ENCODE peak calls at places on chromosomes 4 and X, in nine cellular contexts. One of them, this sample, is unnamed.

GRCh38 chr4:41216294-41217019 is 2.1 kb upstream of the APBB2 start:
- DNase-seq in GM12878: peak
- DNase-seq in IMR-90: peak
- DNase-seq in HCT116: peak
- DNase-seq in neuronal stem cell: peak
- DNase-seq in neural progenitor cell: peak
- DNase-seq in fibroblast of lung: peak
- DNase-seq in HepG2: peak
- DNase-seq in OCI-LY7: peak
- DNase-seq in this sample: no peak

GRCh38 chr4:88706574-88706973 is 8.9 kb upstream of the NAP1L5 start:
- DNase-seq in neural progenitor cell: peak
- DNase-seq in GM12878: no peak
- DNase-seq in neuronal stem cell: no peak
- DNase-seq in IMR-90: peak
- DNase-seq in fibroblast of lung: peak
- DNase-seq in OCI-LY7: no peak
- DNase-seq in HepG2: peak
- DNase-seq in HCT116: no peak
- DNase-seq in this sample: no peak

GRCh38 chrX:9062621-9063020 is 28.7 kb upstream of the FAM9B start:
- DNase-seq in HepG2: no peak
- DNase-seq in OCI-LY7: no peak
- DNase-seq in neural progenitor cell: no peak
- DNase-seq in neuronal stem cell: no peak
- DNase-seq in HCT116: no peak
- DNase-seq in fibroblast of lung: no peak
- DNase-seq in GM12878: no peak
- DNase-seq in IMR-90: no peak
- DNase-seq in this sample: no peak

GRCh38 chr4:40176602-40177001 is 20.2 kb upstream of the RHOH start:
- DNase-seq in fibroblast of lung: no peak
- DNase-seq in HCT116: no peak
- DNase-seq in GM12878: no peak
- DNase-seq in IMR-90: no peak
- DNase-seq in HepG2: no peak
- DNase-seq in neural progenitor cell: no peak
- DNase-seq in neuronal stem cell: no peak
- DNase-seq in OCI-LY7: no peak
- DNase-seq in this sample: no peak

GRCh38 chr4:86564795-86565194 is 29.3 kb upstream of the PTPN13 start:
- DNase-seq in GM12878: no peak
- DNase-seq in OCI-LY7: no peak
- DNase-seq in neuronal stem cell: no peak
- DNase-seq in IMR-90: no peak
- DNase-seq in HCT116: no peak
- DNase-seq in HepG2: no peak
- DNase-seq in fibroblast of lung: no peak
- DNase-seq in neural progenitor cell: no peak
- DNase-seq in this sample: no peak

GRCh38 chrX:147838465-147839131 is 73.1 kb upstream of the FMR1 start:
- DNase-seq in OCI-LY7: peak
- DNase-seq in fibroblast of lung: peak
- DNase-seq in neural progenitor cell: peak
- DNase-seq in HepG2: peak
- DNase-seq in IMR-90: no peak
- DNase-seq in HCT116: no peak
- DNase-seq in neuronal stem cell: no peak
- DNase-seq in GM12878: no peak
- DNase-seq in this sample: no peak

GRCh38 chrX:16185725-16186136 is 18.4 kb downstream of the MAGEB17 start:
- DNase-seq in neuronal stem cell: no peak
- DNase-seq in HepG2: no peak
- DNase-seq in IMR-90: peak
- DNase-seq in fibroblast of lung: peak
- DNase-seq in OCI-LY7: no peak
- DNase-seq in GM12878: peak
- DNase-seq in HCT116: peak
- DNase-seq in neural progenitor cell: no peak
- DNase-seq in this sample: peak

GRCh38 chrX:2793752-2794151 is 35.0 kb upstream of the GYG2 start:
- DNase-seq in HepG2: no peak
- DNase-seq in OCI-LY7: no peak
- DNase-seq in neuronal stem cell: no peak
- DNase-seq in neural progenitor cell: no peak
- DNase-seq in HCT116: no peak
- DNase-seq in fibroblast of lung: no peak
- DNase-seq in IMR-90: no peak
- DNase-seq in GM12878: no peak
- DNase-seq in this sample: no peak

GRCh38 chr4:171817026-171817425 is 3.8 kb downstream of the GALNTL6 start:
- DNase-seq in HepG2: no peak
- DNase-seq in IMR-90: no peak
- DNase-seq in fibroblast of lung: no peak
- DNase-seq in neural progenitor cell: no peak
- DNase-seq in neuronal stem cell: no peak
- DNase-seq in GM12878: no peak
- DNase-seq in OCI-LY7: no peak
- DNase-seq in HCT116: no peak
- DNase-seq in this sample: no peak

GRCh38 chr4:73127839-73128448 is 58.4 kb upstream of the COX18 start:
- DNase-seq in IMR-90: peak
- DNase-seq in HCT116: no peak
- DNase-seq in neural progenitor cell: peak
- DNase-seq in neuronal stem cell: no peak
- DNase-seq in fibroblast of lung: peak
- DNase-seq in GM12878: no peak
- DNase-seq in OCI-LY7: peak
- DNase-seq in HepG2: peak
- DNase-seq in this sample: no peak

GRCh38 chr4:8727546-8728510 is 135.3 kb downstream of the CPZ start:
- DNase-seq in HepG2: no peak
- DNase-seq in neuronal stem cell: no peak
- DNase-seq in HCT116: no peak
- DNase-seq in GM12878: no peak
- DNase-seq in IMR-90: no peak
- DNase-seq in fibroblast of lung: no peak
- DNase-seq in OCI-LY7: peak
- DNase-seq in neural progenitor cell: no peak
- DNase-seq in this sample: no peak

GRCh38 chr4:140150886-140151699 is 2.9 kb downstream of the MAML3 start:
- DNase-seq in neural progenitor cell: peak
- DNase-seq in IMR-90: peak
- DNase-seq in OCI-LY7: peak
- DNase-seq in HCT116: peak
- DNase-seq in HepG2: no peak
- DNase-seq in GM12878: no peak
- DNase-seq in fibroblast of lung: peak
- DNase-seq in neuronal stem cell: peak
- DNase-seq in this sample: no peak

GRCh38 chr4:16264798-16265197 is 38.5 kb upstream of the TAPT1 start:
- DNase-seq in GM12878: peak
- DNase-seq in HCT116: peak
- DNase-seq in IMR-90: peak
- DNase-seq in OCI-LY7: peak
- DNase-seq in neural progenitor cell: peak
- DNase-seq in fibroblast of lung: peak
- DNase-seq in neuronal stem cell: no peak
- DNase-seq in HepG2: peak
- DNase-seq in this sample: no peak

GRCh38 chr4:121069419-121069818 is 2.9 kb downstream of the NDNF start:
- DNase-seq in neural progenitor cell: no peak
- DNase-seq in IMR-90: no peak
- DNase-seq in HCT116: no peak
- DNase-seq in HepG2: no peak
- DNase-seq in neuronal stem cell: no peak
- DNase-seq in OCI-LY7: no peak
- DNase-seq in GM12878: no peak
- DNase-seq in fibroblast of lung: no peak
- DNase-seq in this sample: no peak

GRCh38 chr4:78764498-78764961 is 11.6 kb upstream of the BMP2K start:
- DNase-seq in GM12878: no peak
- DNase-seq in HCT116: no peak
- DNase-seq in neural progenitor cell: no peak
- DNase-seq in HepG2: no peak
- DNase-seq in OCI-LY7: no peak
- DNase-seq in neuronal stem cell: no peak
- DNase-seq in fibroblast of lung: peak
- DNase-seq in IMR-90: peak
- DNase-seq in this sample: no peak

GRCh38 chr4:124167602-124168001 is 544.9 kb downstream of the ANKRD50 start:
- DNase-seq in neural progenitor cell: no peak
- DNase-seq in fibroblast of lung: no peak
- DNase-seq in HCT116: no peak
- DNase-seq in OCI-LY7: no peak
- DNase-seq in GM12878: no peak
- DNase-seq in IMR-90: no peak
- DNase-seq in HepG2: no peak
- DNase-seq in neuronal stem cell: no peak
- DNase-seq in this sample: no peak

GRCh38 chr4:110287130-110287529 is 88.7 kb upstream of the ELOVL6 start:
- DNase-seq in fibroblast of lung: peak
- DNase-seq in HCT116: peak
- DNase-seq in GM12878: peak
- DNase-seq in IMR-90: peak
- DNase-seq in OCI-LY7: no peak
- DNase-seq in neural progenitor cell: no peak
- DNase-seq in HepG2: no peak
- DNase-seq in neuronal stem cell: no peak
- DNase-seq in this sample: no peak

GRCh38 chr4:80072607-80073361 is at the start of gene ANTXR2:
- DNase-seq in GM12878: no peak
- DNase-seq in OCI-LY7: no peak
- DNase-seq in IMR-90: peak
- DNase-seq in fibroblast of lung: peak
- DNase-seq in HepG2: peak
- DNase-seq in neuronal stem cell: peak
- DNase-seq in HCT116: peak
- DNase-seq in neural progenitor cell: peak
- DNase-seq in this sample: no peak

GRCh38 chr4:80074651-80075050 is 1.6 kb upstream of the ANTXR2 start:
- DNase-seq in neuronal stem cell: no peak
- DNase-seq in OCI-LY7: no peak
- DNase-seq in GM12878: no peak
- DNase-seq in HepG2: no peak
- DNase-seq in HCT116: no peak
- DNase-seq in neural progenitor cell: no peak
- DNase-seq in fibroblast of lung: no peak
- DNase-seq in IMR-90: no peak
- DNase-seq in this sample: no peak

GRCh38 chr4:80073362-80074008 is 456 bp upstream of the ANTXR2 start:
- DNase-seq in fibroblast of lung: no peak
- DNase-seq in IMR-90: no peak
- DNase-seq in GM12878: peak
- DNase-seq in HepG2: no peak
- DNase-seq in HCT116: no peak
- DNase-seq in neural progenitor cell: no peak
- DNase-seq in OCI-LY7: peak
- DNase-seq in neuronal stem cell: no peak
- DNase-seq in this sample: no peak

GRCh38 chr4:80075995-80076394 is 3.0 kb upstream of the ANTXR2 start:
- DNase-seq in neuronal stem cell: no peak
- DNase-seq in GM12878: no peak
- DNase-seq in HepG2: no peak
- DNase-seq in IMR-90: no peak
- DNase-seq in HCT116: no peak
- DNase-seq in fibroblast of lung: no peak
- DNase-seq in neural progenitor cell: no peak
- DNase-seq in OCI-LY7: no peak
- DNase-seq in this sample: no peak

GRCh38 chr4:80074059-80074458 is 1.0 kb upstream of the ANTXR2 start:
- DNase-seq in OCI-LY7: no peak
- DNase-seq in neuronal stem cell: no peak
- DNase-seq in neural progenitor cell: no peak
- DNase-seq in GM12878: no peak
- DNase-seq in fibroblast of lung: no peak
- DNase-seq in HepG2: no peak
- DNase-seq in HCT116: no peak
- DNase-seq in IMR-90: no peak
- DNase-seq in this sample: no peak
- H2AFZ ChIP-seq in OCI-LY7: no peak
- H2AFZ ChIP-seq in neuronal stem cell: no peak
- H2AFZ ChIP-seq in neural progenitor cell: no peak
- H2AFZ ChIP-seq in GM12878: peak
- H2AFZ ChIP-seq in fibroblast of lung: no peak
- H2AFZ ChIP-seq in HepG2: no peak
- H2AFZ ChIP-seq in HCT116: peak
- H2AFZ ChIP-seq in IMR-90: no peak
- H2AFZ ChIP-seq in this sample: no peak

DNA sequence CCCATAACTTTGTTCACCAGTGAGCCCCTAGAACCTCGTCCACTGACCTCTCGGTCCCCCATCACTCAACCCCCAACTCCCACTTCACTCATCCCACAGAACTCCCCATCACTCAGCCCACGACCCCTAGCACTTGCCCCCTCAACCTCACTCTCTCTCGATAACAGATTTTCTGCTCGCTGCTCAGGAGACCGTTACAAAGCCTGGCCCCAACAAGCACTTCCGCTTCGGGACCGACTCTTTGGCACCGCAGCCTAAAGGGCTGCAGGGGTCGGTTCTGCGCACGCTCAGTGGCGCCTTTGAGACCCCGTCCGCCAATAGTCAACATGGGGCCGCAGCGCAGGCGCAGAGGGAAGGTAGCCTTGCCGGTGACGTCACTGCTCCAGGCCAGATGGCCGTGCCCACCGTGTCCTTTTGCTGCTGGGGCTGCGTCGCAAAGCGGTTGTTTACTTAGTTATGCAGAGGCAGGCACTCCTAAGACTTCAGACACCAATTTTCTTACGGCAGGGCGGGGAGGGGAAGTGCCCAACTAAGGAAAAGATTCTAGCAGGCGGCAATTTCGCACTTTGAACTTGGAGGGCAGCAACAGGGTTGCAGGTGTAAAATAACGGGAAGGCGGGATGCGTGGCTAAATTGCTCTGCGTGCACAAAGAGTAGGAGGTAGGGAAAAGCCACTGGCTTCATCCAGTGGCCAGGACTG is at the start of gene ZNF182:
- DNase-seq in fibroblast of lung: peak
- DNase-seq in GM12878: peak
- DNase-seq in neuronal stem cell: peak
- DNase-seq in HepG2: peak
- DNase-seq in neural progenitor cell: peak
- DNase-seq in HCT116: peak
- DNase-seq in OCI-LY7: peak
- DNase-seq in IMR-90: peak
- DNase-seq in this sample: peak
- H3K4me2 ChIP-seq in fibroblast of lung: peak
- H3K4me2 ChIP-seq in GM12878: peak
- H3K4me2 ChIP-seq in neuronal stem cell: peak
- H3K4me2 ChIP-seq in HepG2: peak
- H3K4me2 ChIP-seq in neural progenitor cell: peak
- H3K4me2 ChIP-seq in HCT116: peak
- H3K4me2 ChIP-seq in OCI-LY7: peak
- H3K4me2 ChIP-seq in IMR-90: peak
- H3K4me2 ChIP-seq in this sample: peak

GRCh38 chr4:154560824-154561231 is 2.0 kb upstream of the FGB start:
- DNase-seq in neuronal stem cell: no peak
- DNase-seq in HepG2: peak
- DNase-seq in OCI-LY7: no peak
- DNase-seq in fibroblast of lung: peak
- DNase-seq in HCT116: no peak
- DNase-seq in IMR-90: peak
- DNase-seq in neural progenitor cell: no peak
- DNase-seq in GM12878: no peak
- DNase-seq in this sample: no peak
- H3K27ac ChIP-seq in neuronal stem cell: no peak
- H3K27ac ChIP-seq in HepG2: peak
- H3K27ac ChIP-seq in OCI-LY7: no peak
- H3K27ac ChIP-seq in fibroblast of lung: no peak
- H3K27ac ChIP-seq in HCT116: no peak
- H3K27ac ChIP-seq in IMR-90: no peak
- H3K27ac ChIP-seq in neural progenitor cell: no peak
- H3K27ac ChIP-seq in GM12878: no peak
- H3K27ac ChIP-seq in this sample: no peak

GRCh38 chrX:120287513-120288112 is 23.6 kb downstream of the TMEM255A start:
- DNase-seq in GM12878: peak
- DNase-seq in OCI-LY7: no peak
- DNase-seq in HepG2: peak
- DNase-seq in fibroblast of lung: no peak
- DNase-seq in neuronal stem cell: no peak
- DNase-seq in IMR-90: no peak
- DNase-seq in neural progenitor cell: no peak
- DNase-seq in HCT116: no peak
- DNase-seq in this sample: no peak
- H2AFZ ChIP-seq in GM12878: peak
- H2AFZ ChIP-seq in OCI-LY7: no peak
- H2AFZ ChIP-seq in HepG2: no peak
- H2AFZ ChIP-seq in fibroblast of lung: no peak
- H2AFZ ChIP-seq in neuronal stem cell: no peak
- H2AFZ ChIP-seq in IMR-90: no peak
- H2AFZ ChIP-seq in neural progenitor cell: no peak
- H2AFZ ChIP-seq in HCT116: no peak
- H2AFZ ChIP-seq in this sample: no peak